ENCODE peak calls at places on chromosomes 13 and 19, in five cellular contexts. H is endodermal cell, U is HFF-Myc, X is BJ, D is brain microvascular endothelial cell. M is an unnamed sample.

GRCh38 chr13:29457299-29457698 is 138.2 kb downstream of the SLC7A1 start:
- DNase-seq in H (no peak), U (peak; percentile 78), X (peak; percentile 72), D (peak; percentile 79), M (peak; percentile 62)

GRCh38 chr13:71866173-71867091 is 572 bp downstream of the DACH1 start:
- DNase-seq in H (peak; percentile 76), U (no peak), X (no peak), D (peak; percentile 1), M (no peak)

GRCh38 chr13:19634129-19634740 is 776 bp downstream of the MPHOSPH8 start:
- DNase-seq in H (peak; percentile 53), U (no peak), X (no peak), D (peak; percentile 36), M (peak; percentile 11)

GRCh38 chr13:35764359-35765015 is 288.0 kb upstream of the MAB21L1 start:
- DNase-seq in H (no peak), U (no peak), X (no peak), D (no peak), M (peak; percentile 65)

GRCh38 chr13:96780105-96780504 is 214.2 kb downstream of the OXGR1 start:
- DNase-seq in H (no peak), U (no peak), X (no peak), D (peak; percentile 6), M (no peak)

GRCh38 chr13:59203855-59204254 is 959.9 kb downstream of the DIAPH3 start:
- DNase-seq in H (no peak), U (no peak), X (no peak), D (no peak), M (no peak)

GRCh38 chr13:37127706-37128241 is 22.3 kb upstream of the CSNK1A1L start:
- DNase-seq in H (no peak), U (peak; percentile 52), X (peak; percentile 59), D (peak; percentile 50), M (peak; percentile 87)

GRCh38 chr13:99353836-99354235 is 46.6 kb upstream of the GPR183 start:
- DNase-seq in H (peak; percentile 30), U (no peak), X (no peak), D (peak; percentile 73), M (no peak)

GRCh38 chr13:31543190-31543589 is 196.1 kb upstream of the RXFP2 start:
- DNase-seq in H (no peak), U (no peak), X (no peak), D (no peak), M (no peak)

GRCh38 chr19:54448037-54448773 is 794 bp upstream of the LENG8 start:
- DNase-seq in H (peak; percentile 79), U (no peak), X (no peak), D (peak; percentile 35), M (no peak)

GRCh38 chr13:100128373-100128772 is 39.5 kb downstream of the PCCA start:
- DNase-seq in H (no peak), U (no peak), X (no peak), D (peak; percentile 82), M (peak; percentile 25)

GRCh38 chr13:60583911-60584753 is 187.1 kb downstream of the TDRD3 start:
- DNase-seq in H (peak; percentile 77), U (peak; percentile 20), X (no peak), D (peak; percentile 91), M (no peak)

GRCh38 chr13:36344173-36344572 is 2.0 kb downstream of the SPART start:
- DNase-seq in H (no peak), U (no peak), X (no peak), D (no peak), M (peak; percentile 83)

GRCh38 chr13:29993716-29994488 is 143.5 kb upstream of the UBL3 start:
- DNase-seq in H (no peak), U (no peak), X (peak; percentile 39), D (peak; percentile 47), M (peak; percentile 53)

GRCh38 chr19:12985049-12985776 is 10.1 kb upstream of the NFIX start:
- DNase-seq in H (no peak), U (no peak), X (no peak), D (peak; percentile 73), M (peak; percentile 44)

GRCh38 chr19:15937771-15938170 is 3.4 kb upstream of the CYP4F11 start:
- DNase-seq in H (no peak), U (no peak), X (no peak), D (no peak), M (no peak)

GRCh38 chr19:51372649-51373504 is at the start of gene NKG7:
- DNase-seq in H (no peak), U (no peak), X (no peak), D (no peak), M (no peak)

GRCh38 chr13:114149774-114150740 is 17.6 kb upstream of the RASA3 start:
- DNase-seq in H (no peak), U (no peak), X (no peak), D (no peak), M (no peak)

GRCh38 chr13:102598061-102598460 is 1.3 kb downstream of the TPP2 start:
- DNase-seq in H (no peak), U (no peak), X (no peak), D (no peak), M (no peak)

GRCh38 chr13:49571299-49572240 is 13.8 kb downstream of the RCBTB1 start:
- DNase-seq in H (no peak), U (no peak), X (no peak), D (no peak), M (no peak)

GRCh38 chr19:10923503-10924076 is 4.8 kb downstream of the YIPF2 start:
- DNase-seq in H (no peak), U (no peak), X (no peak), D (no peak), M (no peak)

GRCh38 chr13:103288114-103288513 is 221.9 kb upstream of the SLC10A2 start:
- DNase-seq in H (no peak), U (no peak), X (no peak), D (no peak), M (no peak)

GRCh38 chr19:55386515-55386947 is 799 bp downstream of the RPL28 start:
- DNase-seq in H (no peak), U (no peak), X (no peak), D (no peak), M (no peak)

GRCh38 chr19:43446746-43447489 is 18.5 kb downstream of the LYPD3 start:
- DNase-seq in H (peak; percentile 93), U (no peak), X (no peak), D (peak; percentile 66), M (no peak)

GRCh38 chr19:56942749-56943148 is 102.2 kb upstream of the PEG3 start:
- DNase-seq in H (peak; percentile 45), U (no peak), X (no peak), D (no peak), M (no peak)

GRCh38 chr13:49292742-49293498 is 45.2 kb downstream of the CDADC1 start:
- DNase-seq in H (no peak), U (no peak), X (no peak), D (peak; percentile 79), M (peak; percentile 87)

GRCh38 chr13:79386125-79386822 is 19.8 kb downstream of the RBM26 start:
- DNase-seq in H (no peak), U (no peak), X (no peak), D (no peak), M (no peak)

GRCh38 chr19:10896851-10897526 is 25.6 kb downstream of the CARM1 start:
- DNase-seq in H (peak; percentile 31), U (no peak), X (no peak), D (no peak), M (no peak)

GRCh38 chr13:36710396-36710795 is 36.6 kb downstream of the SERTM1 start:
- DNase-seq in H (no peak), U (no peak), X (no peak), D (no peak), M (no peak)

DNA sequence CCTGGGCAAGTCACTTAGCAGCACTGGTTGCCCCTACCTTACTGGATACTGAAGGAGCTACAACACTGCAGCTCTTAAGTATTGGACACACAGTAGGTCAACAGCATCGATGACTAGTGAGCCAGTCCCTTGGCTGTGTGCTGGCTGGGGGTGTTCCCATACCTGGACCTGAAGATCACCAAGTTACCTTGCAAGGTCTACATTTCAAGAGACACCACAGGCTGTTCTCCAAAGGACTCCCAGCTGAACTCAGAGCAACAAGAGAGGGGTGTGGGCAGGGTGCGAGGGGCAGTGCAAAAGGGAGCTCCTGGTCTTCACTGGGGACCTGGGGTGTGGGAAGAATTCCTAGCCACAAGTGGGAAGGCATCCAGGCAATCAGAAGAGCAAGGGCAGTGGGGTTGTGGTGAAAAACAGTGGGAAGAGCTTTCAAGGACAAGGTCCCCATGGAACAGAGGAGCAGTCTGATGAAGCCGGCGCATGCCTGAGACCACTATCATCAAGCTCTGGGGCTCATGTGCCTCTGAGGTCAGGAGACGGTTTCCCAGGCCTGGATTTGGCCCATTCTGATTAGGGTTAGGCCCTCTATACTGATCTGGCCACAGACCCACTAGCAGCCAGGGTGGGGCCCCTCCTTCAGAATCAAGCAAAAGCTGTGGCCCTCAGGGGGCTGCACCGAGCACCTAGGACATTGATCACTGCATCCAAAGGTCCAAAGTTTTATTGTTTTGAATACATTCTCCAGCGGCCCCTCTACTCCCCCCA is 4.6 kb upstream of the GSK3A start:
- DNase-seq in H (no peak), U (no peak), X (no peak), D (no peak), M (no peak)
- H3K4me3 ChIP-seq in H (no peak overlapping the region), U (no peak overlapping the region), X (no peak overlapping the region), D (no peak overlapping the region), M (no peak overlapping the region)

DNA sequence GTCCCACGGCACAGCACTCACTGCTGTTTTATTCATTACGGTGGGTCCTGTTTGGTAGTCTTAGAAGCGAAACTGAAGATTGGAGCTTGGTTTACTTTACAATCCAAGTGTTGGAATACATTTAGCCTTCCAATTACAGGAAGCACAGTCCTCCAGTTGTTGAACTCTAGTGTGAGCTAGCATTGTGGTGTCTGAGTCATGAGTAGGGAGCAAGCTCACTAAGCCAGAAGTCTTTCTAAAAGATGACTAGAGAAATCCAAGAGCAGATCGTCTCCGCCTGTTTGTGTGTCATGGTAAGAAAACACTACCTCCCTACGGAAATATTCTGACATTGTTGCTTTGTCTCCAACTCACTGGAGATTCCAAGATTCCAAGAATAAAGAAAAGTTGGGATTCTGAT is 10.1 kb upstream of the SHISA2 start:
- DNase-seq in H (no peak), U (no peak), X (peak; percentile 9), D (peak; percentile 91), M (peak; percentile 72)
- H3K4me3 ChIP-seq in H (no peak overlapping the region), U (no peak overlapping the region), X (no peak overlapping the region), D (no peak overlapping the region), M (no peak overlapping the region)

DNA sequence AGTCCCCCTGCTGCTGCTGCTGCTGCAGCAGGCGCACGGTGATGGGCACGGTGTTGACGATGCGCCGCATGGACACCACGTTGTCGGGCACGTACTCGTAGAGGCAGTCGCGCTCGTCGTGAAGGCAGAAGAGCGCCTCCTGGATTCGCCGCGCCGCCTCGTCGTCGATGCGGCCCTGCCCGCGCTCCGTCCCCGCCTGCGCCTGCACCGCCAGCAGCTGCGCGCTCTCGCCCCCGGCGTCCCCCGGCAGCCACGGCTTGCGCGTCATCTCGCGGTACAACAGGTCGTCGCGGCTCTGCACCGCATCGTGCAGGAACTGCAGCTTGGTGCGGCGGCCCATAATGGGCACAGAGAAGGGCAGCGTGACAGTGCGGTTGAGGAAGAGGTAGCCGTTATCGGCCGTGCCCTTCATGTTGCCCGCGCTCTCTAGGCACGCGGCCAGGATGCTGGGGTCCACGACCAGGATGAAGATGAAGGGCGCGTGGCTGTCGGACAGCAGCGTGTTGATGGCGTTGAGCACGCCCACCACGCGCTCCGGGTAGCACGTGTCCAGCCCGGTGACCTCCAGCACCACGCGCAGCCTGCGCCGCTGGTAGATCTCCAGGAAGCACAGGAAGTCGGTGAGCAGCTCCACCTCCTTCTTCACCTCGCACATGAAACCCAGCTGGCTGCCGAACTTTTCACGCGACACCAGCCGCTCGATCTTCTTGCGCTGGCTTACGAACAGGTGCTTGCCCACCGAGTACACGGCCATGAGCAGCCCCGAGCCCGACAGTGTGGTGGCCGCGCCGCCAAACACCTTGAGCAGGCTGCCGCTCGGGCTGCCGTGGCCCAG is 8.1 kb downstream of the NKPD1 start:
- DNase-seq in H (peak; percentile 89), U (no peak), X (no peak), D (no peak), M (no peak)
- H3K4me3 ChIP-seq in H (no peak overlapping the region), U (no peak overlapping the region), X (peak overlapping the region; percentile 11), D (no peak overlapping the region), M (peak overlapping the region; percentile 34)

GRCh38 chr19:18204394-18205179 is 745 bp upstream of the RAB3A start:
- DNase-seq in H (peak; percentile 90), U (no peak), X (no peak), D (peak; percentile 63), M (no peak)
- H3K4me3 ChIP-seq in H (peak overlapping the region; percentile 87), U (peak overlapping the region; percentile 48), X (peak overlapping the region; percentile 61), D (peak overlapping the region; percentile 65), M (peak overlapping the region; percentile 76)

M was measured in skeletal muscle cell.